ENCODE peak calls at places on chromosomes 12 and 14, in nine cellular contexts. L is hippocampal formation; I is CD4-positive, alpha-beta memory T cell; N is neural crest cell; S is central memory CD8-positive, alpha-beta T cell; R is epithelial cell of esophagus; B is mucosa of descending colon; O is NCI-H1092 treated with DMSO at 0.1 percent for 48 hours; U is left ventricle myocardium inferior. Z is an unnamed sample.

GRCh38 chr14:65237023-65237814 is 134.9 kb upstream of the MAX start:
- DNase-seq in L (no peak), O (no peak), S (no peak), N (no peak), B (no peak), U (no peak), I (no peak), R (no peak), Z (no peak)

GRCh38 chr14:66401447-66402095 is 84.6 kb upstream of the CCDC196 start:
- DNase-seq in U (no peak), I (no peak), R (peak), L (no peak), N (no peak), O (peak), B (no peak), S (no peak), Z (no peak)

GRCh38 chr12:110698171-110698902 is 9.4 kb upstream of the HVCN1 start:
- DNase-seq in N (no peak), I (peak), L (peak), B (peak), O (peak), U (peak), R (peak), S (peak), Z (no peak)

GRCh38 chr12:94100254-94100653 is 48.1 kb upstream of the PLXNC1 start:
- DNase-seq in I (no peak), N (no peak), R (peak), U (no peak), B (no peak), S (no peak), O (no peak), L (no peak), Z (no peak)

GRCh38 chr12:108313236-108313608 is 25.9 kb downstream of the CMKLR1 start:
- DNase-seq in U (no peak), R (no peak), B (no peak), N (no peak), L (no peak), I (no peak), O (no peak), S (no peak), Z (no peak)

GRCh38 chr14:39303100-39303499 is 69.4 kb downstream of the MIA2 start:
- DNase-seq in S (no peak), L (no peak), N (no peak), R (no peak), U (no peak), B (no peak), I (no peak), O (no peak), Z (no peak)

GRCh38 chr12:13099066-13099909 is 4.2 kb downstream of the GSG1 start:
- DNase-seq in I (no peak), O (no peak), B (peak), S (no peak), R (peak), U (no peak), L (no peak), N (no peak), Z (no peak)

GRCh38 chr14:29242755-29243340 is 476.3 kb downstream of the FOXG1 start:
- DNase-seq in S (no peak), I (no peak), B (no peak), O (peak), U (no peak), R (no peak), L (no peak), N (no peak), Z (no peak)

GRCh38 chr12:7583471-7583870 is 79.9 kb upstream of the CD163 start:
- DNase-seq in S (no peak), I (no peak), O (no peak), N (no peak), L (no peak), B (no peak), U (no peak), R (no peak), Z (no peak)

GRCh38 chr14:22471545-22472121 is 117.4 kb downstream of the DAD1 start:
- DNase-seq in U (peak), I (no peak), R (peak), S (no peak), O (peak), B (peak), N (peak), L (peak), Z (peak)

GRCh38 chr12:131628341-131628740 is 82.5 kb upstream of the SFSWAP start:
- DNase-seq in I (no peak), R (no peak), O (no peak), U (no peak), N (no peak), B (no peak), L (no peak), S (no peak), Z (no peak)

GRCh38 chr14:96104469-96105057 is 65.4 kb downstream of the C14orf132 start:
- DNase-seq in L (no peak), B (peak), I (no peak), O (no peak), N (no peak), U (peak), S (no peak), R (peak), Z (no peak)

GRCh38 chr12:53467082-53467481 is 15.2 kb downstream of the PCBP2 start:
- DNase-seq in L (no peak), I (no peak), N (no peak), B (no peak), R (no peak), U (no peak), O (no peak), S (no peak), Z (no peak)

GRCh38 chr12:49982246-49983229 is 9.8 kb downstream of the AQP6 start:
- DNase-seq in L (no peak), I (no peak), O (no peak), N (no peak), R (no peak), B (no peak), S (no peak), U (no peak), Z (no peak)

GRCh38 chr14:55152052-55152753 is 23.2 kb downstream of the LGALS3 start:
- DNase-seq in N (no peak), I (no peak), O (no peak), U (no peak), B (no peak), R (no peak), S (no peak), L (no peak), Z (no peak)

GRCh38 chr12:101806280-101806679 is 24.5 kb downstream of the GNPTAB start:
- DNase-seq in N (no peak), L (no peak), B (no peak), I (no peak), U (no peak), R (no peak), S (no peak), O (no peak), Z (no peak)

GRCh38 chr14:54767450-54767849 is 135.2 kb downstream of the GCH1 start:
- DNase-seq in O (no peak), B (no peak), I (no peak), R (no peak), L (no peak), U (no peak), S (no peak), N (no peak), Z (no peak)

GRCh38 chr12:60257063-60257462 is 661.2 kb downstream of the SLC16A7 start:
- DNase-seq in I (no peak), S (no peak), B (no peak), R (peak), N (no peak), O (no peak), L (no peak), U (no peak), Z (no peak)

GRCh38 chr14:100783630-100784321 is 42.1 kb upstream of the MEG3 start:
- DNase-seq in I (no peak), L (no peak), R (peak), B (no peak), S (no peak), N (no peak), O (peak), U (no peak), Z (no peak)

GRCh38 chr12:111269688-111270087 is 99.2 kb downstream of the PHETA1 start:
- DNase-seq in I (no peak), O (no peak), L (no peak), B (no peak), U (no peak), S (no peak), N (no peak), R (no peak), Z (no peak)

Z was measured in C1 segment of cervical spinal cord.